ENCODE peak calls at places on chromosome 9, in nine cellular contexts. One of them, this sample, is unnamed.

GRCh38 chr9:104743377-104743985 is 4.0 kb upstream of the NIPSNAP3A start:
- DNase-seq in GM12865: peak; percentile 77
- DNase-seq in aorta: no peak
- DNase-seq in fibroblast of mammary gland: peak; percentile 79
- DNase-seq in upper lobe of right lung: no peak
- DNase-seq in AG04449: peak; percentile 23
- DNase-seq in H7: peak; percentile 61
- DNase-seq in tibial nerve: no peak
- DNase-seq in CD8-positive, alpha-beta memory T cell: peak; percentile 58
- DNase-seq in this sample: peak; percentile 83

GRCh38 chr9:90815944-90816357 is 14.3 kb downstream of the SYK start:
- DNase-seq in GM12865: no peak
- DNase-seq in tibial nerve: no peak
- DNase-seq in CD8-positive, alpha-beta memory T cell: no peak
- DNase-seq in upper lobe of right lung: no peak
- DNase-seq in fibroblast of mammary gland: no peak
- DNase-seq in H7: no peak
- DNase-seq in aorta: no peak
- DNase-seq in AG04449: no peak
- DNase-seq in this sample: no peak

GRCh38 chr9:81224166-81224858 is 465.0 kb downstream of the TLE1 start:
- DNase-seq in aorta: no peak
- DNase-seq in tibial nerve: no peak
- DNase-seq in CD8-positive, alpha-beta memory T cell: no peak
- DNase-seq in fibroblast of mammary gland: no peak
- DNase-seq in AG04449: no peak
- DNase-seq in GM12865: no peak
- DNase-seq in upper lobe of right lung: no peak
- DNase-seq in H7: no peak
- DNase-seq in this sample: no peak

GRCh38 chr9:110897899-110898298 is 140.4 kb downstream of the LPAR1 start:
- DNase-seq in aorta: no peak
- DNase-seq in H7: no peak
- DNase-seq in tibial nerve: no peak
- DNase-seq in AG04449: no peak
- DNase-seq in CD8-positive, alpha-beta memory T cell: no peak
- DNase-seq in GM12865: no peak
- DNase-seq in upper lobe of right lung: no peak
- DNase-seq in fibroblast of mammary gland: peak; percentile 74
- DNase-seq in this sample: peak; percentile 59

GRCh38 chr9:95008151-95008771 is 281.8 kb downstream of the AOPEP start:
- DNase-seq in H7: peak; percentile 25
- DNase-seq in GM12865: no peak
- DNase-seq in CD8-positive, alpha-beta memory T cell: no peak
- DNase-seq in AG04449: no peak
- DNase-seq in upper lobe of right lung: no peak
- DNase-seq in fibroblast of mammary gland: no peak
- DNase-seq in tibial nerve: no peak
- DNase-seq in aorta: no peak
- DNase-seq in this sample: peak; percentile 63

GRCh38 chr9:16294371-16294770 is 576.1 kb downstream of the BNC2 start:
- DNase-seq in H7: no peak
- DNase-seq in AG04449: no peak
- DNase-seq in upper lobe of right lung: no peak
- DNase-seq in CD8-positive, alpha-beta memory T cell: no peak
- DNase-seq in aorta: no peak
- DNase-seq in tibial nerve: no peak
- DNase-seq in GM12865: no peak
- DNase-seq in fibroblast of mammary gland: peak; percentile 12
- DNase-seq in this sample: no peak

GRCh38 chr9:106921341-106921899 is 58.5 kb downstream of the ZNF462 start:
- DNase-seq in tibial nerve: peak; percentile 29
- DNase-seq in GM12865: no peak
- DNase-seq in aorta: no peak
- DNase-seq in AG04449: no peak
- DNase-seq in fibroblast of mammary gland: peak; percentile 77
- DNase-seq in upper lobe of right lung: no peak
- DNase-seq in H7: no peak
- DNase-seq in CD8-positive, alpha-beta memory T cell: peak; percentile 13
- DNase-seq in this sample: peak; percentile 37

GRCh38 chr9:132840980-132841379 is 37.1 kb downstream of the AK8 start:
- DNase-seq in aorta: peak; percentile 52
- DNase-seq in CD8-positive, alpha-beta memory T cell: no peak
- DNase-seq in GM12865: no peak
- DNase-seq in fibroblast of mammary gland: no peak
- DNase-seq in AG04449: no peak
- DNase-seq in upper lobe of right lung: peak; percentile 16
- DNase-seq in tibial nerve: no peak
- DNase-seq in H7: no peak
- DNase-seq in this sample: no peak

GRCh38 chr9:695252-695651 is 146.2 kb upstream of the DMRT1 start:
- DNase-seq in upper lobe of right lung: no peak
- DNase-seq in tibial nerve: no peak
- DNase-seq in aorta: no peak
- DNase-seq in fibroblast of mammary gland: no peak
- DNase-seq in GM12865: no peak
- DNase-seq in CD8-positive, alpha-beta memory T cell: no peak
- DNase-seq in H7: no peak
- DNase-seq in AG04449: no peak
- DNase-seq in this sample: no peak

GRCh38 chr9:74379718-74380117 is 117.4 kb upstream of the RORB start:
- DNase-seq in fibroblast of mammary gland: peak; percentile 19
- DNase-seq in upper lobe of right lung: no peak
- DNase-seq in tibial nerve: no peak
- DNase-seq in AG04449: no peak
- DNase-seq in H7: peak; percentile 32
- DNase-seq in GM12865: peak; percentile 46
- DNase-seq in aorta: no peak
- DNase-seq in CD8-positive, alpha-beta memory T cell: no peak
- DNase-seq in this sample: no peak

GRCh38 chr9:87007711-87008360 is 60.5 kb upstream of the GAS1 start:
- DNase-seq in GM12865: no peak
- DNase-seq in AG04449: peak; percentile 21
- DNase-seq in upper lobe of right lung: no peak
- DNase-seq in H7: no peak
- DNase-seq in aorta: no peak
- DNase-seq in CD8-positive, alpha-beta memory T cell: no peak
- DNase-seq in tibial nerve: no peak
- DNase-seq in fibroblast of mammary gland: no peak
- DNase-seq in this sample: peak; percentile 84

GRCh38 chr9:104027295-104027694 is 66.8 kb upstream of the SMC2 start:
- DNase-seq in CD8-positive, alpha-beta memory T cell: no peak
- DNase-seq in upper lobe of right lung: no peak
- DNase-seq in aorta: no peak
- DNase-seq in tibial nerve: no peak
- DNase-seq in fibroblast of mammary gland: no peak
- DNase-seq in GM12865: peak; percentile 33
- DNase-seq in AG04449: no peak
- DNase-seq in H7: no peak
- DNase-seq in this sample: no peak

GRCh38 chr9:134633362-134634142 is 8.1 kb upstream of the COL5A1 start:
- DNase-seq in GM12865: no peak
- DNase-seq in H7: no peak
- DNase-seq in upper lobe of right lung: peak; percentile 49
- DNase-seq in CD8-positive, alpha-beta memory T cell: no peak
- DNase-seq in fibroblast of mammary gland: no peak
- DNase-seq in AG04449: no peak
- DNase-seq in aorta: peak; percentile 60
- DNase-seq in tibial nerve: no peak
- DNase-seq in this sample: no peak

GRCh38 chr9:89161221-89161620 is 17.4 kb downstream of the SHC3 start:
- DNase-seq in upper lobe of right lung: no peak
- DNase-seq in tibial nerve: no peak
- DNase-seq in AG04449: no peak
- DNase-seq in H7: no peak
- DNase-seq in aorta: no peak
- DNase-seq in CD8-positive, alpha-beta memory T cell: no peak
- DNase-seq in GM12865: no peak
- DNase-seq in fibroblast of mammary gland: no peak
- DNase-seq in this sample: no peak

GRCh38 chr9:36802171-36802920 is 229.7 kb downstream of the MELK start:
- DNase-seq in tibial nerve: peak; percentile 12
- DNase-seq in upper lobe of right lung: no peak
- DNase-seq in CD8-positive, alpha-beta memory T cell: no peak
- DNase-seq in AG04449: no peak
- DNase-seq in GM12865: no peak
- DNase-seq in fibroblast of mammary gland: peak; percentile 30
- DNase-seq in aorta: no peak
- DNase-seq in H7: no peak
- DNase-seq in this sample: peak; percentile 51

GRCh38 chr9:94554439-94555331 is at the start of gene PCAT7:
- DNase-seq in aorta: no peak
- DNase-seq in CD8-positive, alpha-beta memory T cell: no peak
- DNase-seq in AG04449: no peak
- DNase-seq in GM12865: peak; percentile 30
- DNase-seq in upper lobe of right lung: peak; percentile 83
- DNase-seq in H7: peak; percentile 87
- DNase-seq in tibial nerve: no peak
- DNase-seq in fibroblast of mammary gland: no peak
- DNase-seq in this sample: peak; percentile 7

GRCh38 chr9:133726401-133727276 is 11.5 kb downstream of the SARDH start:
- DNase-seq in aorta: peak; percentile 78
- DNase-seq in GM12865: peak; percentile 39
- DNase-seq in AG04449: no peak
- DNase-seq in CD8-positive, alpha-beta memory T cell: peak; percentile 56
- DNase-seq in tibial nerve: peak; percentile 63
- DNase-seq in fibroblast of mammary gland: peak; percentile 46
- DNase-seq in H7: peak; percentile 90
- DNase-seq in upper lobe of right lung: peak; percentile 39
- DNase-seq in this sample: peak; percentile 45

GRCh38 chr9:108537756-108538155 is 318.0 kb downstream of the ACTL7B start:
- DNase-seq in aorta: no peak
- DNase-seq in GM12865: no peak
- DNase-seq in fibroblast of mammary gland: no peak
- DNase-seq in tibial nerve: no peak
- DNase-seq in upper lobe of right lung: no peak
- DNase-seq in AG04449: no peak
- DNase-seq in H7: no peak
- DNase-seq in CD8-positive, alpha-beta memory T cell: no peak
- DNase-seq in this sample: no peak

DNA sequence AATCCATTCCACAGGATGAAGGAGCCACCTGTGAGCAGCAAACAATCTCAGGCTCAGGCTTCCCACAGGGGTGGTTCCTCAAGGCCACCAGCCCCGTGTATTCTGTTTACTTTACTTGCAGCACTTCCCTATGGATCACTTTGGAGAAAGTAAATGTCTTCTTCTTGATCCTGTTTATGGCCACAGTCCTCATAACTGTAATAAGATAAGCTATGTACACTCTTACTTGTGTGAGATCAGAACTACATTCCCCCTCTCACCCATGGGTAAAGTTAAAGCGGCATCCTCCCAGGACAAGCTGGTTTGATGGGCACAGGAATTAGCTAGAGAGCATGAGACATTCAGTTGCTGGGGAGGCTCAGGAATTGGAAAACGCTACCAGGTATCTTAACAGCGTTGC is 86.1 kb downstream of the TMEM215 start:
- DNase-seq in H7: no peak
- DNase-seq in tibial nerve: no peak
- DNase-seq in AG04449: no peak
- DNase-seq in upper lobe of right lung: no peak
- DNase-seq in fibroblast of mammary gland: no peak
- DNase-seq in GM12865: no peak
- DNase-seq in aorta: no peak
- DNase-seq in CD8-positive, alpha-beta memory T cell: no peak
- DNase-seq in this sample: no peak
- H3K4me3 ChIP-seq in H7: no peak overlapping the region
- H3K4me3 ChIP-seq in tibial nerve: no peak overlapping the region
- H3K4me3 ChIP-seq in AG04449: no peak overlapping the region
- H3K4me3 ChIP-seq in upper lobe of right lung: no peak overlapping the region
- H3K4me3 ChIP-seq in fibroblast of mammary gland: no peak overlapping the region
- H3K4me3 ChIP-seq in GM12865: no peak overlapping the region
- H3K4me3 ChIP-seq in aorta: no peak overlapping the region
- H3K4me3 ChIP-seq in CD8-positive, alpha-beta memory T cell: no peak overlapping the region
- H3K4me3 ChIP-seq in this sample: no peak overlapping the region

GRCh38 chr9:113581865-113582697 is 118.6 kb downstream of the RGS3 start:
- DNase-seq in AG04449: no peak
- DNase-seq in GM12865: peak; percentile 99
- DNase-seq in fibroblast of mammary gland: peak; percentile 53
- DNase-seq in tibial nerve: peak; percentile 53
- DNase-seq in H7: peak; percentile 35
- DNase-seq in upper lobe of right lung: peak; percentile 89
- DNase-seq in CD8-positive, alpha-beta memory T cell: peak; percentile 75
- DNase-seq in aorta: peak; percentile 87
- DNase-seq in this sample: no peak
- H3K4me3 ChIP-seq in AG04449: peak overlapping the region; percentile 4
- H3K4me3 ChIP-seq in GM12865: peak overlapping the region; percentile 42
- H3K4me3 ChIP-seq in fibroblast of mammary gland: no peak overlapping the region
- H3K4me3 ChIP-seq in tibial nerve: no peak overlapping the region
- H3K4me3 ChIP-seq in H7: no peak overlapping the region
- H3K4me3 ChIP-seq in upper lobe of right lung: peak overlapping the region; percentile 36
- H3K4me3 ChIP-seq in CD8-positive, alpha-beta memory T cell: peak overlapping the region; percentile 60
- H3K4me3 ChIP-seq in aorta: no peak overlapping the region
- H3K4me3 ChIP-seq in this sample: peak overlapping the region; percentile 4

DNA sequence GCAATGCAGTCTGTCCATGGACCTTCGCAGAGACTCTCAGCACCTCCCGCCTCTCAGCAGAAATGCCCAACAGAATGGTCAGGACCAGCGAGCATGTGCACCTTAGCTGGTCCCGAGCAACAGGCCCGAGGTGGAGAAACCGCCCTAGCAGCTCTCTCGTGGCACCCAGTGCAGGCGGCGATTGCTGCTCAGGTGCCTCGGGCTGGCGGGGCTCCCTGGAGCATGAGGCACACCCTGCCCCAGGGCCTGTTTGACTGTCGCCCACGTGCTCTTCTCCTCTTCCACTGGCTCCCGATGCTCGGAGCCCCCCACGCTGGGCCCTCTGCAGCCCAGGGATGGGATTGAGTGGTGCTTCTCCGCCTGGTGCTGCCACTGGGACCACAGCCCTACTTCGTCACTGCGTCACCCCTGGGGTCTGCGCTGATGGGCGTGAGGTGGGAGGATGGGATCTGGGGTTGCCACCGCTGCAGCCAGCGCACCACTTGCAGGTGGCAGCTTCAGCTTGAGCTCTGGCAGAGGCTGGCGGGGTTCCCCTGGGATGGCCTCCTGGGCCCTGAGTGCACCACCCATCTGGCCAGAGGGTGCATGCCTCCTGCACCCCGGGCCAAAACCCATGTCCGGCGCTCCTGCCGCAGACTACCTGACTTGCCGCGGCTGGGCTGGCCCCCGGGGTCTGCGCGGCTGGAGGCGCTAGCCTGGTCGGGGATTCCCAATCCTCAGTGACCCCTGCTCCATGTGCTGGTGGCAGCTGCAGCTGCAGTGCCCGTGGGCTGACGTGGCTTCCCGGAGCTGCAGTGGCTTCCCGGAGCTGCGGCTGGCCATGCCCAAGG is 244.2 kb downstream of the FOXD4L6 start:
- DNase-seq in AG04449: no peak
- DNase-seq in GM12865: no peak
- DNase-seq in fibroblast of mammary gland: no peak
- DNase-seq in upper lobe of right lung: peak; percentile 66
- DNase-seq in H7: peak; percentile 36
- DNase-seq in aorta: peak; percentile 70
- DNase-seq in CD8-positive, alpha-beta memory T cell: no peak
- DNase-seq in tibial nerve: no peak
- DNase-seq in this sample: no peak
- H3K4me3 ChIP-seq in AG04449: no peak overlapping the region
- H3K4me3 ChIP-seq in GM12865: no peak overlapping the region
- H3K4me3 ChIP-seq in fibroblast of mammary gland: no peak overlapping the region
- H3K4me3 ChIP-seq in upper lobe of right lung: no peak overlapping the region
- H3K4me3 ChIP-seq in H7: no peak overlapping the region
- H3K4me3 ChIP-seq in aorta: no peak overlapping the region
- H3K4me3 ChIP-seq in CD8-positive, alpha-beta memory T cell: no peak overlapping the region
- H3K4me3 ChIP-seq in tibial nerve: no peak overlapping the region
- H3K4me3 ChIP-seq in this sample: no peak overlapping the region

GRCh38 chr9:78026416-78026815 is 5.2 kb downstream of the GNAQ start:
- DNase-seq in upper lobe of right lung: no peak
- DNase-seq in H7: no peak
- DNase-seq in CD8-positive, alpha-beta memory T cell: no peak
- DNase-seq in aorta: no peak
- DNase-seq in GM12865: no peak
- DNase-seq in tibial nerve: no peak
- DNase-seq in AG04449: no peak
- DNase-seq in fibroblast of mammary gland: peak; percentile 77
- DNase-seq in this sample: peak; percentile 53
- H3K4me3 ChIP-seq in upper lobe of right lung: peak overlapping the region; percentile 2
- H3K4me3 ChIP-seq in H7: no peak overlapping the region
- H3K4me3 ChIP-seq in CD8-positive, alpha-beta memory T cell: no peak overlapping the region
- H3K4me3 ChIP-seq in aorta: no peak overlapping the region
- H3K4me3 ChIP-seq in GM12865: no peak overlapping the region
- H3K4me3 ChIP-seq in tibial nerve: no peak overlapping the region
- H3K4me3 ChIP-seq in AG04449: no peak overlapping the region
- H3K4me3 ChIP-seq in fibroblast of mammary gland: no peak overlapping the region
- H3K4me3 ChIP-seq in this sample: peak overlapping the region; percentile 67